ENCODE peak calls at places on chromosomes 12 and 14, in six cellular contexts. J, R, X, C, E and N are unnamed samples.
A peak's percentile ranks its signal among the peaks of the same experiment; 100 is the strongest.

GRCh38 chr12:96226801-96227348 is 32.7 kb downstream of the ELK3 start:
- DNase-seq in J (no peak), R (no peak), X (no peak), C (no peak), E (no peak), N (no peak)

GRCh38 chr14:61511558-61511924 is 183.8 kb upstream of the HIF1A start:
- DNase-seq in J (no peak), R (no peak), X (no peak), C (no peak), E (no peak), N (no peak)

GRCh38 chr12:87274594-87275245 is 754.5 kb downstream of the C12orf50 start:
- DNase-seq in J (no peak), R (no peak), X (peak; percentile 16), C (no peak), E (no peak), N (no peak)

GRCh38 chr14:76050797-76051392 is 65.3 kb downstream of the IFT43 start:
- DNase-seq in J (peak; percentile 30), R (peak; percentile 65), X (peak; percentile 72), C (no peak), E (peak; percentile 64), N (no peak)

GRCh38 chr12:84791444-84791843 is 121.2 kb downstream of the SLC6A15 start:
- DNase-seq in J (no peak), R (no peak), X (no peak), C (no peak), E (no peak), N (no peak)

GRCh38 chr12:110917961-110918360 is 2.4 kb downstream of the MYL2 start:
- DNase-seq in J (no peak), R (no peak), X (no peak), C (no peak), E (no peak), N (no peak)

GRCh38 chr12:63103489-63104131 is 47.4 kb downstream of the AVPR1A start:
- DNase-seq in J (no peak), R (no peak), X (peak; percentile 20), C (no peak), E (no peak), N (no peak)

GRCh38 chr12:74254784-74255183 is 282.9 kb upstream of the ATXN7L3B start:
- DNase-seq in J (no peak), R (no peak), X (no peak), C (no peak), E (no peak), N (no peak)

GRCh38 chr14:54606631-54607133 is 39.8 kb downstream of the SAMD4A start:
- DNase-seq in J (no peak), R (peak; percentile 58), X (no peak), C (no peak), E (no peak), N (no peak)

GRCh38 chr12:112148031-112148513 is 22.7 kb downstream of the TRAFD1 start:
- DNase-seq in J (no peak), R (no peak), X (no peak), C (no peak), E (peak; percentile 67), N (peak; percentile 62)

DNA sequence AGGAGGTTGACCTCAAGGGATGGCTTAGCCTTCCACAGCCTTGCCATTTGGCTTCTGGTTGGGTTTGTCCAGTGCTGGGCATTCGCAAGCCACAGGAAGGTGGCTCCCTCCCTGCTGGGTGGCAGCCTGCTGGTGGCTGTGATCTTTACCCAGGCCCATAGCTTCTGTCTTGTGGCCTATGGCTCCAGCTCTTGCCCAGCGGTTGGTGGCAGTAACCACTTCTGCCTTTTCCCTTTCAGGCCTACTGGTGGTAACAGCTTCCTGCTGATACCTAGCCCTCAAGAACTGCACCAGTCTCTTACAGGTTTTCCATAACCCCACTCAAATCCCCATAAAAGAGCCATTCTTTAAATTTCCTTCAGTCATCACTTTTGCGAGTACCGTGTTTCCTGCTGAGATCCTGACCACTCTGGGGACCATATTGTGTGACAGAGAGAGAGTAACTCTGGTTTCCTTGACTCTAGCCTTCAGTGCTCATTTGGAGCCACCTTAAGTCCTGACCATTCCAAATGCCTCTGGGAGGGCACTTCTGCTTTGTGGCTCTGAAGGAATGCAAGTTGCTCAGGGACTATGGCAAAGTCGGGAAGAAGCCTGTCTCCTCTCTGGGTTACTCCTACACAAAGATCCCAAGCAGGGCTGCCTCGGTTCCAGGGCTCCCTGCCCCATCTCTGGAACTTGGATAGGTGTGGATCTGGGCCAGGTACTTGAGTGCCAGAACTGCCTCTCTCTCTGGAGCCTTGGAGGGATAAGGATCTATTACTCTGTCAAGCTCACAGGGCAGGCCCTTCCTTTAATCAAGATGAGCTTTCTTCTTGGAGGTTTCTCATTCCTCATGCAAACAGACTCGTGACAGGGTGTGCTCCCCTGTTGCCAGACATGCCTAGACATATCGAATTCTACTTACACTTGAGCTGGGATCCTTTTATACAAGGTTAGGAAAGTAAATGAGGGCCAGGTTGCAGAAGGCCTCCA is 2.9 kb upstream of the NYNRIN start:
- DNase-seq in J (no peak), R (no peak), X (no peak), C (peak; percentile 48), E (no peak), N (no peak)
- TF ChIP-seq CTCF in J (no peak), R (no peak), X (no peak), C (no peak), E (no peak), N (no peak)

GRCh38 chr12:121805800-121806555 is 2.2 kb downstream of the SETD1B start:
- DNase-seq in J (peak; percentile 15), R (no peak), X (no peak), C (peak; percentile 86), E (no peak), N (no peak)
- TF ChIP-seq CTCF in J (no peak), R (no peak), X (no peak), C (no peak), E (no peak), N (no peak)

DNA sequence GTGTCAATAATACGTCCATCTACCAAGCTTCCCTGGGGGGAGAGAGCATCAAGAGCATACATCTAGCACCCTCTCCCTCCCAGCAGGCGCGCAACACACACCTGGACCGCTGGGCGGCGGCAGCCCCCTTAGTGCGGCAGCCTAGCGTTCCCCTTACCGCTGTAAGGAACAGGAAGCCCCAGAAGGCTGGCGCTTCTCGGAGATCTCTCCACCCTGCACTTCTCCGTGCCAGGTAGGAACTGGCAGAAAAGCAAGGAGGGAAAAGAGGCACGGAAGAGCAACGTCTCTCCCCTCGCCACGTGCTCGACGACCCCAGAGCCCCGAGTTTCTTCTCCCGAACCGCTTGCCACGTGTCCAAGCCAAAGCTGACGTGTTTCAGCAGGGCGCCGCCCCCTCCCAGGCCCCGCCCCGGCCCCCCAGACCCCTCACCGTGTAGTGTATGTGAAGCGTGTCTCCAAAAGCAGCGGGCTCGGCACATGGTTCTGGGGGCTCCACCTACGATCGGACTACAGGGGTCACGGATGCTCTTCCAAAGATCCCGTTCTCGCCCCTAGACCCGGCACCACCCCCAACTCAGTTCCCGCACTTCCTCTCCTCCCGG is 575 bp downstream of the FKBP11 start:
- DNase-seq in J (peak; percentile 64), R (peak; percentile 29), X (peak; percentile 64), C (peak; percentile 92), E (peak; percentile 23), N (peak; percentile 72)
- TF ChIP-seq CTCF in J (peak; percentile 69), R (peak; percentile 49), X (peak; percentile 40), C (peak; percentile 74), E (peak; percentile 33), N (peak; percentile 71)

DNA sequence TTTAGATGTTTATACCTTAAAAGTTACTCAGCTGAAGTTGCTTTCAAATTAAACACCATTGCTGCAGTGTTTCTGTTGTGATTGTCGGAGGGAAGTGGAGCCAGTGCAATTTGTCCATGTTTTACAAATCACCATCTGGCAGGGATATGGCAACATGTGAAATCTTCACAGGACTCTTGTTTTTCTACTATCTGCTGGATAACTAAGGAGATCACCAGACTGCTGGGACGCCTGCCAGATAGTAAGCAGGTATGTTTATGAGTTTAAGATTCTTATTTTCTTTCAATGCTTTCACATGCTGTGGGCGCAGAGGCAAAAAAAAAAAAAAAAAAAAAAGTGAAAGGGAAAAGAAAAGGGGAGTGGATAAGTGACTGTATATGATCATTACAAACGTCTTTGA is 100.3 kb upstream of the SOX5 start:
- DNase-seq in J (no peak), R (no peak), X (no peak), C (no peak), E (no peak), N (no peak)
- TF ChIP-seq CTCF in J (no peak), R (no peak), X (no peak), C (no peak), E (no peak), N (no peak)

GRCh38 chr12:21710944-21711343 is 53.3 kb upstream of the LDHB start:
- DNase-seq in J (no peak), R (no peak), X (no peak), C (no peak), E (no peak), N (no peak)
- TF ChIP-seq CTCF in J (no peak), R (no peak), X (no peak), C (no peak), E (no peak), N (no peak)

GRCh38 chr12:219891-220352 is 6.0 kb upstream of the SLC6A12 start:
- DNase-seq in J (peak; percentile 53), R (peak; percentile 35), X (peak; percentile 91), C (peak; percentile 88), E (peak; percentile 75), N (peak; percentile 82)
- TF ChIP-seq CTCF in J (peak; percentile 54), R (peak; percentile 55), X (peak; percentile 95), C (peak; percentile 51), E (peak; percentile 90), N (peak; percentile 85)

GRCh38 chr12:94329366-94329765 is 130.3 kb downstream of the CEP83 start:
- DNase-seq in J (no peak), R (no peak), X (no peak), C (no peak), E (no peak), N (no peak)
- TF ChIP-seq CTCF in J (no peak), R (no peak), X (no peak), C (no peak), E (no peak), N (no peak)

GRCh38 chr12:91361864-91362263 is 179.2 kb upstream of the DCN start:
- DNase-seq in J (no peak), R (no peak), X (no peak), C (no peak), E (no peak), N (no peak)
- TF ChIP-seq CTCF in J (peak; percentile 61), R (peak; percentile 73), X (peak; percentile 84), C (peak; percentile 57), E (peak; percentile 80), N (peak; percentile 90)